ENCODE peak calls at places on chromosome 22, in four cellular contexts. X, S, K and C are unnamed samples.

GRCh38 chr22:45678961-45679912 is 7.6 kb downstream of the ATXN10 start:
- DNase-seq in X (no peak), S (no peak), K (no peak), C (no peak)

GRCh38 chr22:43923631-43924548 is at the start of gene PNPLA3:
- DNase-seq in X (peak; percentile 95), S (peak; percentile 86), K (peak; percentile 17), C (peak; percentile 98)

GRCh38 chr22:32558681-32559355 is 84.2 kb downstream of the FBXO7 start:
- DNase-seq in X (peak; percentile 54), S (peak; percentile 92), K (no peak), C (no peak)

GRCh38 chr22:46864314-46865051 is 102.0 kb downstream of the TBC1D22A start:
- DNase-seq in X (no peak), S (no peak), K (no peak), C (no peak)

GRCh38 chr22:44605486-44605885 is 96.5 kb upstream of the PRR5 start:
- DNase-seq in X (no peak), S (no peak), K (no peak), C (no peak)

GRCh38 chr22:45612940-45613339 is 58.7 kb upstream of the ATXN10 start:
- DNase-seq in X (no peak), S (no peak), K (no peak), C (peak; percentile 37)

GRCh38 chr22:32916025-32916424 is 114.5 kb downstream of the TIMP3 start:
- DNase-seq in X (no peak), S (no peak), K (no peak), C (no peak)

GRCh38 chr22:31840581-31840980 is 86.8 kb downstream of the DEPDC5 start:
- DNase-seq in X (no peak), S (no peak), K (no peak), C (no peak)

GRCh38 chr22:35335936-35336781 is 36.5 kb downstream of the TOM1 start:
- DNase-seq in X (no peak), S (no peak), K (no peak), C (no peak)

GRCh38 chr22:32354360-32355351 is 3.0 kb upstream of the RFPL3 start:
- DNase-seq in X (no peak), S (no peak), K (no peak), C (no peak)

GRCh38 chr22:48837341-48837935 is 990.2 kb downstream of the BRD1 start:
- DNase-seq in X (peak; percentile 41), S (no peak), K (no peak), C (no peak)

GRCh38 chr22:21807545-21807944 is 59.9 kb downstream of the MAPK1 start:
- DNase-seq in X (no peak), S (no peak), K (no peak), C (no peak)

GRCh38 chr22:31818481-31819392 is 64.9 kb downstream of the DEPDC5 start:
- DNase-seq in X (no peak), S (no peak), K (no peak), C (no peak)

GRCh38 chr22:27207907-27208306 is 550.5 kb downstream of the MIAT start:
- DNase-seq in X (no peak), S (no peak), K (no peak), C (no peak)

GRCh38 chr22:41009222-41009948 is 58.2 kb downstream of the RBX1 start:
- DNase-seq in X (no peak), S (no peak), K (no peak), C (no peak)

DNA sequence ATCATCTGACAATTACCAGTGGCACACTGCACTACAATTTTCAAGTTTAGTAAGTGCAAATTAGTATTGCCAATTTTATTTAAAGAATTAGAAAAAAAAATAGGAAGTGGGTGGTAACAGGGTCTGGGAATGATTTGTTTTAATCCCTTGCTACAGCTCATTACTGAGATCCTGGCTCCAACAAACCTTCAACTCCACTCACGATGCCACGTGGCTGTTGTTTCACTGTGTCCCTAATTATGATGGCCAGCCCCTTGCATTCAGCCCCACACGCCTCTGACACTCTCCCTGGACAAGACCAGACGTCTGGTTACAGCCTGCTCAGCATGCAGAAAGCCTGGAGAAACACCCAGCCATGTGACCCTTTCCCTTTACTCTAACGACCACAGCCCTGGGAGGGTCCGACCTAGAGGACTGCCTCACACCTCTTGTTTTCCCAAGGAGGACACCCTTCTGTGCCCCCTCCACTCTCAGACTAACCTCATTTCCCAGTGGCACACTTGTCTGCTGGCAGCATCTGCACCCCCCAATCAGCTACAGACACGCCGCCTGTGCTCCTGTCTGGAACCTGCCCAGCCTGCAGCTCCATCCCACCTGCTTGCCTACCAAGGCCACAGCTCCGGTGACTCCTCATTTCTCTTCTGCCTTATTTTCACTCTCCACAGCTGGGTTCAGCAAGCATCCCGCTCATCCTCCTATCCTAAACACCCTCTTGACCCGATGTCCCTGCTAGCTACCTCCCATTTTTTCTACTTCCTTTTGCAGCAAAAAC is 18.5 kb upstream of the SLC25A1 start:
- DNase-seq in X (peak; percentile 25), S (no peak), K (no peak), C (no peak)
- TF ChIP-seq CTCF in X (no peak), S (no peak), K (no peak), C (no peak)

GRCh38 chr22:29320546-29320945 is 5.0 kb upstream of the RASL10A start:
- DNase-seq in X (no peak), S (no peak), K (no peak), C (no peak)
- TF ChIP-seq CTCF in X (peak; percentile 30), S (no peak), K (no peak), C (no peak)

GRCh38 chr22:42072606-42073330 is 1.3 kb upstream of the PHETA2 start:
- DNase-seq in X (no peak), S (no peak), K (no peak), C (no peak)
- TF ChIP-seq CTCF in X (no peak), S (no peak), K (no peak), C (no peak)

GRCh38 chr22:30816413-30816812 is 121.7 kb downstream of the OSBP2 start:
- DNase-seq in X (no peak), S (no peak), K (no peak), C (no peak)
- TF ChIP-seq CTCF in X (no peak), S (no peak), K (no peak), C (no peak)